ENCODE peak calls at places on chromosome 21, in eight cellular contexts. One of them, this sample, is unnamed.
A peak's percentile ranks its signal among the peaks of the same experiment; 100 is the strongest.

GRCh38 chr21:14306143-14306907 is 76.6 kb downstream of the HSPA13 start:
- DNase-seq in GM12864: no peak
- DNase-seq in CD8-positive, alpha-beta T cell: no peak
- DNase-seq in adrenal gland: no peak
- DNase-seq in stomach: no peak
- DNase-seq in fibroblast of the aortic adventitia: peak; percentile 43
- DNase-seq in astrocyte of the spinal cord: no peak
- DNase-seq in lower lobe of right lung: no peak
- DNase-seq in this sample: no peak

GRCh38 chr21:25506887-25507286 is 100.4 kb downstream of the MRPL39 start:
- DNase-seq in astrocyte of the spinal cord: peak; percentile 61
- DNase-seq in adrenal gland: no peak
- DNase-seq in GM12864: no peak
- DNase-seq in lower lobe of right lung: no peak
- DNase-seq in stomach: no peak
- DNase-seq in CD8-positive, alpha-beta T cell: no peak
- DNase-seq in fibroblast of the aortic adventitia: peak; percentile 17
- DNase-seq in this sample: no peak

GRCh38 chr21:26093094-26093493 is 77.5 kb downstream of the APP start:
- DNase-seq in CD8-positive, alpha-beta T cell: no peak
- DNase-seq in stomach: no peak
- DNase-seq in lower lobe of right lung: no peak
- DNase-seq in astrocyte of the spinal cord: no peak
- DNase-seq in adrenal gland: no peak
- DNase-seq in GM12864: no peak
- DNase-seq in fibroblast of the aortic adventitia: no peak
- DNase-seq in this sample: no peak

GRCh38 chr21:39681845-39682244 is 63.1 kb upstream of the IGSF5 start:
- DNase-seq in astrocyte of the spinal cord: peak; percentile 79
- DNase-seq in GM12864: no peak
- DNase-seq in fibroblast of the aortic adventitia: peak; percentile 30
- DNase-seq in stomach: no peak
- DNase-seq in CD8-positive, alpha-beta T cell: no peak
- DNase-seq in lower lobe of right lung: no peak
- DNase-seq in adrenal gland: no peak
- DNase-seq in this sample: no peak

GRCh38 chr21:18529253-18529652 is 125.7 kb upstream of the TMPRSS15 start:
- DNase-seq in GM12864: no peak
- DNase-seq in adrenal gland: peak; percentile 1
- DNase-seq in stomach: no peak
- DNase-seq in fibroblast of the aortic adventitia: peak; percentile 71
- DNase-seq in astrocyte of the spinal cord: peak; percentile 95
- DNase-seq in CD8-positive, alpha-beta T cell: no peak
- DNase-seq in lower lobe of right lung: no peak
- DNase-seq in this sample: no peak

GRCh38 chr21:36120304-36120902 is 14.5 kb upstream of the CBR3 start:
- DNase-seq in fibroblast of the aortic adventitia: no peak
- DNase-seq in astrocyte of the spinal cord: no peak
- DNase-seq in CD8-positive, alpha-beta T cell: no peak
- DNase-seq in lower lobe of right lung: no peak
- DNase-seq in adrenal gland: no peak
- DNase-seq in stomach: no peak
- DNase-seq in GM12864: no peak
- DNase-seq in this sample: no peak

GRCh38 chr21:39703578-39703977 is 41.4 kb upstream of the IGSF5 start:
- DNase-seq in fibroblast of the aortic adventitia: no peak
- DNase-seq in stomach: no peak
- DNase-seq in lower lobe of right lung: no peak
- DNase-seq in GM12864: no peak
- DNase-seq in astrocyte of the spinal cord: no peak
- DNase-seq in adrenal gland: no peak
- DNase-seq in CD8-positive, alpha-beta T cell: no peak
- DNase-seq in this sample: no peak

GRCh38 chr21:19076031-19076430 is 672.4 kb upstream of the TMPRSS15 start:
- DNase-seq in fibroblast of the aortic adventitia: no peak
- DNase-seq in GM12864: no peak
- DNase-seq in adrenal gland: no peak
- DNase-seq in lower lobe of right lung: no peak
- DNase-seq in CD8-positive, alpha-beta T cell: no peak
- DNase-seq in stomach: no peak
- DNase-seq in astrocyte of the spinal cord: no peak
- DNase-seq in this sample: no peak

GRCh38 chr21:26652891-26653290 is 79.8 kb upstream of the CYYR1 start:
- DNase-seq in astrocyte of the spinal cord: no peak
- DNase-seq in fibroblast of the aortic adventitia: no peak
- DNase-seq in CD8-positive, alpha-beta T cell: no peak
- DNase-seq in GM12864: no peak
- DNase-seq in adrenal gland: no peak
- DNase-seq in stomach: no peak
- DNase-seq in lower lobe of right lung: no peak
- DNase-seq in this sample: no peak

GRCh38 chr21:36321325-36322082 is 1.5 kb downstream of the MORC3 start:
- DNase-seq in stomach: peak; percentile 33
- DNase-seq in lower lobe of right lung: no peak
- DNase-seq in GM12864: no peak
- DNase-seq in CD8-positive, alpha-beta T cell: no peak
- DNase-seq in fibroblast of the aortic adventitia: peak; percentile 24
- DNase-seq in adrenal gland: peak; percentile 15
- DNase-seq in astrocyte of the spinal cord: peak; percentile 31
- DNase-seq in this sample: peak; percentile 9

GRCh38 chr21:31337086-31337485 is 7.0 kb downstream of the TIAM1 start:
- DNase-seq in astrocyte of the spinal cord: no peak
- DNase-seq in CD8-positive, alpha-beta T cell: no peak
- DNase-seq in adrenal gland: no peak
- DNase-seq in GM12864: no peak
- DNase-seq in lower lobe of right lung: no peak
- DNase-seq in stomach: no peak
- DNase-seq in fibroblast of the aortic adventitia: no peak
- DNase-seq in this sample: no peak

GRCh38 chr21:15003463-15004135 is 61.2 kb downstream of the NRIP1 start:
- DNase-seq in fibroblast of the aortic adventitia: no peak
- DNase-seq in GM12864: no peak
- DNase-seq in adrenal gland: peak; percentile 56
- DNase-seq in astrocyte of the spinal cord: no peak
- DNase-seq in stomach: no peak
- DNase-seq in CD8-positive, alpha-beta T cell: no peak
- DNase-seq in lower lobe of right lung: no peak
- DNase-seq in this sample: no peak

GRCh38 chr21:31346256-31346821 is 2.3 kb upstream of the TIAM1 start:
- DNase-seq in lower lobe of right lung: no peak
- DNase-seq in CD8-positive, alpha-beta T cell: no peak
- DNase-seq in fibroblast of the aortic adventitia: no peak
- DNase-seq in GM12864: no peak
- DNase-seq in adrenal gland: no peak
- DNase-seq in stomach: no peak
- DNase-seq in astrocyte of the spinal cord: peak; percentile 42
- DNase-seq in this sample: no peak

GRCh38 chr21:43361127-43361492 is 65.8 kb downstream of the SIK1 start:
- DNase-seq in CD8-positive, alpha-beta T cell: no peak
- DNase-seq in adrenal gland: peak; percentile 29
- DNase-seq in stomach: no peak
- DNase-seq in lower lobe of right lung: no peak
- DNase-seq in GM12864: no peak
- DNase-seq in fibroblast of the aortic adventitia: no peak
- DNase-seq in astrocyte of the spinal cord: no peak
- DNase-seq in this sample: no peak

DNA sequence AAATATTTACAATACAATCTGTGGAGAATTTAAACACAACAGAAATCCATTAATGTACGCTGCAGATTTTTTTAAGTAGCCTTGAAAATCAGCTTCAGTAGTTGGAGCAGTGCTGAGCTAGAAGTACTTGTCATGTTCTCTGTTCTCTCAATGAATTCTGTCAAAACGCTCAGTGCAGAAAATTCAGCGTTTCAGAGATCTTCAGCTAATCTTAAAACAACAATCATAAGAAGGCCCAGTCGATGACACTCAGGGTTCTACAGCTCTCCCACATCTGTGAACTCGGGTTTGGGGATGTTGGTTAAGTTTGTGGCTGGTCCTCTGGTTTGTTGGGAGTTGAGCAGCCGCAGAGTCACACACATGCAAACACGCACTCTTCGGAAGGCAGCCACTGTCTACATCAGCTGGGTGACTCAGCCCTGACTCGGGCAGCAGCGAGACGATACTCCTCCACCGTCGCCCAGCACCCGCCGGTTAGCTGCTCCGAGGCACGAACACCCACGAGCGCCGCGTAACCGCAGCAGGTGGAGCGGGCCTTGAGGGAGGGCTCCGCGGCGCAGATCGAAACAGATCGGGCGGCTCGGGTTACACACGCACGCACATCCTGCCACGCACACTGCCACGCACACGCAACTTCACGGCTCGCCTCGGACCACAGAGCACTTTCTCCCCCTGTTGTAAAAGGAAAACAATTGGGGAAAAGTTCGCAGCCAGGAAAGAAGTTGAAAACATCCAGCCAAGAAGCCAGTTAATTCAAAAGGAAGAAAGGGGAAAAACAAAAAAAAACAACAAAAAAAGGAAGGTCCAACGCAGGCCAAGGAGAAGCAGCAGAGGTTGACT is 161.2 kb downstream of the RUNX1 start:
- DNase-seq in lower lobe of right lung: peak; percentile 86
- DNase-seq in fibroblast of the aortic adventitia: peak; percentile 94
- DNase-seq in adrenal gland: peak; percentile 94
- DNase-seq in GM12864: peak; percentile 40
- DNase-seq in astrocyte of the spinal cord: peak; percentile 95
- DNase-seq in stomach: peak; percentile 82
- DNase-seq in CD8-positive, alpha-beta T cell: peak; percentile 72
- DNase-seq in this sample: peak; percentile 14
- TF ChIP-seq CTCF in lower lobe of right lung: no peak
- TF ChIP-seq CTCF in fibroblast of the aortic adventitia: no peak
- TF ChIP-seq CTCF in adrenal gland: no peak
- TF ChIP-seq CTCF in GM12864: no peak
- TF ChIP-seq CTCF in astrocyte of the spinal cord: no peak
- TF ChIP-seq CTCF in stomach: no peak
- TF ChIP-seq CTCF in CD8-positive, alpha-beta T cell: no peak
- TF ChIP-seq CTCF in this sample: no peak

DNA sequence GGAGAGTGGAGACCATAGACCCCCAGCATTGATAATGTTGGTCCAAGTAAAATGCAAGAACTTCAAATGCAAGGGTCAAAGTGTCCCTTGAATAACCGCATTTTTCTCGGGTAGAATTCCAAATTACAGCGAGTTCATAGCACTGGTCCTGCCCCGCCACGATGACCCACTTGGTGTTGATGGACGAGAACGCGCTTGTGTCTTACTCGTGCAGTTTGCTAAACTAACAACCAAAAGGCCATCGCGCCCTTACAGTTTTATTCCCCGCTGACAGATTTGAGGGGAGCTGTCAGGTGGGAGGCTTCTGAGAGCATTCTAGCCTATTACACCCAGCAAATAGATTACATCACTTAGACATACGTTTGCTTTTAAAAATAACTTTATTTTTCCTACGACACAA is 17.3 kb upstream of the TSPEAR start:
- DNase-seq in CD8-positive, alpha-beta T cell: no peak
- DNase-seq in astrocyte of the spinal cord: no peak
- DNase-seq in lower lobe of right lung: no peak
- DNase-seq in fibroblast of the aortic adventitia: no peak
- DNase-seq in adrenal gland: no peak
- DNase-seq in stomach: no peak
- DNase-seq in GM12864: no peak
- DNase-seq in this sample: no peak
- TF ChIP-seq CTCF in CD8-positive, alpha-beta T cell: no peak
- TF ChIP-seq CTCF in astrocyte of the spinal cord: no peak
- TF ChIP-seq CTCF in lower lobe of right lung: no peak
- TF ChIP-seq CTCF in fibroblast of the aortic adventitia: no peak
- TF ChIP-seq CTCF in adrenal gland: no peak
- TF ChIP-seq CTCF in stomach: no peak
- TF ChIP-seq CTCF in GM12864: no peak
- TF ChIP-seq CTCF in this sample: no peak

GRCh38 chr21:42125571-42126544 is 54.7 kb downstream of the UMODL1 start:
- DNase-seq in stomach: no peak
- DNase-seq in CD8-positive, alpha-beta T cell: no peak
- DNase-seq in lower lobe of right lung: no peak
- DNase-seq in adrenal gland: no peak
- DNase-seq in GM12864: no peak
- DNase-seq in astrocyte of the spinal cord: no peak
- DNase-seq in fibroblast of the aortic adventitia: peak; percentile 33
- DNase-seq in this sample: no peak
- TF ChIP-seq CTCF in stomach: no peak
- TF ChIP-seq CTCF in CD8-positive, alpha-beta T cell: no peak
- TF ChIP-seq CTCF in lower lobe of right lung: peak; percentile 33
- TF ChIP-seq CTCF in adrenal gland: peak; percentile 13
- TF ChIP-seq CTCF in GM12864: peak; percentile 3
- TF ChIP-seq CTCF in astrocyte of the spinal cord: peak; percentile 9
- TF ChIP-seq CTCF in fibroblast of the aortic adventitia: peak; percentile 14
- TF ChIP-seq CTCF in this sample: no peak

GRCh38 chr21:32480381-32480780 is 67.9 kb downstream of the EVA1C start:
- DNase-seq in fibroblast of the aortic adventitia: no peak
- DNase-seq in stomach: no peak
- DNase-seq in lower lobe of right lung: no peak
- DNase-seq in GM12864: no peak
- DNase-seq in adrenal gland: no peak
- DNase-seq in astrocyte of the spinal cord: no peak
- DNase-seq in CD8-positive, alpha-beta T cell: no peak
- DNase-seq in this sample: no peak

GRCh38 chr21:32481875-32482408 is 69.4 kb downstream of the EVA1C start:
- DNase-seq in adrenal gland: no peak
- DNase-seq in lower lobe of right lung: no peak
- DNase-seq in fibroblast of the aortic adventitia: no peak
- DNase-seq in stomach: no peak
- DNase-seq in CD8-positive, alpha-beta T cell: no peak
- DNase-seq in astrocyte of the spinal cord: no peak
- DNase-seq in GM12864: no peak
- DNase-seq in this sample: no peak

GRCh38 chr21:32482565-32483292 is 70.2 kb downstream of the EVA1C start:
- DNase-seq in lower lobe of right lung: no peak
- DNase-seq in fibroblast of the aortic adventitia: no peak
- DNase-seq in CD8-positive, alpha-beta T cell: no peak
- DNase-seq in GM12864: no peak
- DNase-seq in adrenal gland: no peak
- DNase-seq in stomach: no peak
- DNase-seq in astrocyte of the spinal cord: no peak
- DNase-seq in this sample: no peak

GRCh38 chr21:32483293-32483595 is 70.7 kb downstream of the EVA1C start:
- DNase-seq in stomach: no peak
- DNase-seq in adrenal gland: no peak
- DNase-seq in GM12864: no peak
- DNase-seq in fibroblast of the aortic adventitia: no peak
- DNase-seq in CD8-positive, alpha-beta T cell: no peak
- DNase-seq in lower lobe of right lung: peak; percentile 59
- DNase-seq in astrocyte of the spinal cord: no peak
- DNase-seq in this sample: no peak

DNA sequence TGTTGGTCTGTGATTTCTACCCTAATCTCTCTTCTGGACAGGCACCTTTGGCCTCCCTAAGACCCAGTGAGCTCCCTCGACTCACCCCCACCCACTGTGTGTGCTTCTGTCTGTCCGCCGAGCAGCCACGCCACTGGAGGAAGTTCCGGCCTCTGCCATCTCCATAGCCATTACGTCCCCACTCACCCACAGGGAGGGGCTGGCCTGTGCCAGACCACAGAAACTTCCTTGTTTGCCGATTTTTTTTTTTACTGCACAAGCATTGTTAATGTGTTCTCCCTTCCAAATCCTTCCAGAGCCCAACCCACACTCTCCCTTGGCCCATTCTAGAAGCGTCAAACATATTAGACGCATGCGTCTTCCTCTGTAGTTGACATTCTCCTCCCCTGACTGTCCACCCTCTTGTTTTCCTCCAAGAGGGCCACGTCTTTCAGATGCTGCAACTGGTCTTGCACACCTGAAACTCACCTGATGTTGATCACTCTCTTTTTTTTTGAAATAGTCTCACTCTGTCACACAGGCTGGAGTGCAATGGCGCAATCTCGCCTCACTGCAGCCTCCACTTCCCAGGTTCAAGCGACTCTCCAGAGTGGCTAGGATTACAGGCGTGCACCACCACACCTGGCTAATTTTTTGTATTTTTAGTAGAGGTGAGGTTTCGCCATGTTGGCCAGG is 72.3 kb downstream of the EVA1C start:
- DNase-seq in adrenal gland: peak; percentile 16
- DNase-seq in GM12864: no peak
- DNase-seq in fibroblast of the aortic adventitia: no peak
- DNase-seq in CD8-positive, alpha-beta T cell: no peak
- DNase-seq in astrocyte of the spinal cord: no peak
- DNase-seq in lower lobe of right lung: peak; percentile 87
- DNase-seq in stomach: peak; percentile 71
- DNase-seq in this sample: no peak
- TF ChIP-seq CTCF in adrenal gland: no peak
- TF ChIP-seq CTCF in GM12864: no peak
- TF ChIP-seq CTCF in fibroblast of the aortic adventitia: no peak
- TF ChIP-seq CTCF in CD8-positive, alpha-beta T cell: no peak
- TF ChIP-seq CTCF in astrocyte of the spinal cord: no peak
- TF ChIP-seq CTCF in lower lobe of right lung: no peak
- TF ChIP-seq CTCF in stomach: no peak
- TF ChIP-seq CTCF in this sample: no peak